ENCODE peak calls at places on chromosomes 13 and 19, in eight cellular contexts. V, F, N, A, U, S, P and D are unnamed samples. For H3K4me1, the result is how much of the 10 kb centered on the place peaks cover.

GRCh38 chr13:93963266-93964131 is 516.0 kb downstream of the DCT start:
- DNase-seq in V (no peak), F (no peak), N (no peak), A (no peak), U (no peak), S (no peak), P (no peak), D (no peak)

GRCh38 chr13:47126432-47126831 is 229.6 kb upstream of the HTR2A start:
- DNase-seq in V (no peak), F (no peak), N (no peak), A (no peak), U (no peak), S (no peak), P (no peak), D (no peak)

GRCh38 chr13:110475550-110476219 is 85.8 kb downstream of the RAB20 start:
- DNase-seq in V (no peak), F (no peak), N (no peak), A (peak), U (no peak), S (no peak), P (no peak), D (no peak)

GRCh38 chr19:38264486-38265212 is at the start of gene SPINT2:
- DNase-seq in V (no peak), F (no peak), N (peak), A (no peak), U (no peak), S (peak), P (peak), D (no peak)

GRCh38 chr19:51010066-51010795 is 8.8 kb upstream of the KLK8 start:
- DNase-seq in V (no peak), F (no peak), N (no peak), A (no peak), U (no peak), S (no peak), P (no peak), D (no peak)

GRCh38 chr19:10238172-10238783 is 7.1 kb upstream of the S1PR2 start:
- DNase-seq in V (no peak), F (peak), N (no peak), A (peak), U (peak), S (peak), P (no peak), D (peak)

GRCh38 chr19:50602935-50603334 is 34.7 kb upstream of the LRRC4B start:
- DNase-seq in V (no peak), F (no peak), N (no peak), A (no peak), U (no peak), S (no peak), P (no peak), D (no peak)

GRCh38 chr19:16429066-16429758 is 42.6 kb downstream of the EPS15L1 start:
- DNase-seq in V (peak), F (no peak), N (no peak), A (no peak), U (peak), S (no peak), P (no peak), D (peak)

GRCh38 chr13:55432814-55433213 is 1707.9 kb upstream of the PRR20A start:
- DNase-seq in V (no peak), F (no peak), N (no peak), A (no peak), U (no peak), S (no peak), P (no peak), D (no peak)

GRCh38 chr19:46546194-46546896 is 50.7 kb upstream of the PNMA8B start:
- DNase-seq in V (peak), F (peak), N (peak), A (no peak), U (no peak), S (no peak), P (no peak), D (no peak)

GRCh38 chr19:5806133-5806489 is 1.2 kb downstream of the NRTN start:
- DNase-seq in V (no peak), F (no peak), N (no peak), A (no peak), U (no peak), S (no peak), P (no peak), D (no peak)
- TF ChIP-seq CTCF in V (no peak), F (no peak), N (no peak), A (no peak), U (no peak), S (no peak), P (no peak), D (no peak)

GRCh38 chr19:43779147-43779819 is 1.5 kb downstream of the KCNN4 start:
- DNase-seq in V (no peak), F (peak), N (no peak), A (no peak), U (no peak), S (peak), P (no peak), D (no peak)

GRCh38 chr19:43775299-43775890 is 5.4 kb downstream of the KCNN4 start:
- DNase-seq in V (no peak), F (no peak), N (no peak), A (no peak), U (no peak), S (no peak), P (no peak), D (no peak)

GRCh38 chr19:43776285-43776684 is 4.5 kb downstream of the KCNN4 start:
- DNase-seq in V (no peak), F (no peak), N (no peak), A (no peak), U (no peak), S (no peak), P (no peak), D (no peak)

GRCh38 chr19:43778651-43779050 is 2.1 kb downstream of the KCNN4 start:
- DNase-seq in V (no peak), F (no peak), N (no peak), A (no peak), U (no peak), S (no peak), P (no peak), D (no peak)

GRCh38 chr19:43777163-43777700 is 3.5 kb downstream of the KCNN4 start:
- DNase-seq in V (no peak), F (no peak), N (no peak), A (no peak), U (no peak), S (no peak), P (no peak), D (no peak)
- H3K4me1 ChIP-seq in V (under half), F (under half), N (under half), A (under half), U (under half), S (under half), P (under half), D (under half)

DNA sequence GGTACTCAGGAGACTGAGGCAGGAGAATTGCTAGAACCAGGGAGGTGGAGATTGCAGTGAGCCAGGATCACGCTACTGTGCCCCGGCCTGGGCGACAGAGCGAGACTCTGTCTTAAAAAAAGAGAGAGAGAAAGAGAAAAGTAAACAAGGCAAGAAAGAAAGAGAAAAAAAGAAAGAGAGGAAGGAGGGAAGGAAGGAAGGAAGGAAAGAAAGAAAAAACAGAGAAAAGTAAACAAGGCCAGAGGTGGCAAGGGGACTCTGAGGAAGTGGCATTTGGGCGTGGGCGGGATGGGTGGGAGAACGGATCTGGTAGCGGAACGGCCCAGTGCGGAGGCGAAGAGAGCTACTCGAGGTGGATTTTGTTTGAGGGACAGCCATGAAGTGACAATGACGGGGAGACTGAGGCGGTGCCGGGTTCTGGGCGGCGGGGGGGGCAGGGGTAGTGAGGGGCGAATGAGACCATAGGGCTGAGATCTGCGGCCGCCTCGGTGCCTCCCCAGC is 7.4 kb upstream of the ARRDC2 start:
- DNase-seq in V (no peak), F (no peak), N (peak), A (no peak), U (no peak), S (no peak), P (no peak), D (no peak)
- H3K4me3 ChIP-seq in V (peak), F (no peak), N (peak), A (peak), U (peak), S (no peak), P (peak), D (peak)

GRCh38 chr13:31538067-31539042 is 201.0 kb upstream of the RXFP2 start:
- DNase-seq in V (no peak), F (peak), N (peak), A (peak), U (no peak), S (no peak), P (no peak), D (no peak)
- TF ChIP-seq CTCF in V (peak), F (peak), N (peak), A (peak), U (no peak), S (no peak), P (no peak), D (peak)

GRCh38 chr13:99864627-99864990 is 107.0 kb downstream of the ZIC5 start:
- DNase-seq in V (no peak), F (no peak), N (no peak), A (no peak), U (no peak), S (no peak), P (no peak), D (no peak)
- H3K4me1 ChIP-seq in V (under half), F (under half), N (half or more), A (under half), U (under half), S (under half), P (under half), D (under half)